ENCODE peak calls at places on chromosomes 2 and 18, in ten cellular contexts. K is mucosa of descending colon, W is lung microvascular endothelial cell, S is OCI-LY7, O is kidney tubule cell, A is GM18507, Y is uterus, H is HS-27A, P is NCI-H187, N is left cardiac atrium. U is an unnamed sample.

GRCh38 chr2:48205137-48205798 is 299.0 kb upstream of the FBXO11 start:
- DNase-seq in P (no peak), K (no peak), Y (no peak), A (no peak), O (no peak), W (no peak), S (no peak), H (no peak), N (no peak), U (no peak)

GRCh38 chr2:224433442-224433841 is 31.5 kb upstream of the FAM124B start:
- DNase-seq in W (no peak), H (no peak), P (no peak), N (no peak), K (no peak), A (no peak), S (no peak), Y (no peak), O (no peak), U (no peak)

GRCh38 chr2:71389379-71390072 is 57.9 kb downstream of the ZNF638 start:
- DNase-seq in H (no peak), K (no peak), Y (no peak), P (no peak), N (no peak), S (no peak), O (no peak), W (no peak), A (no peak), U (no peak)

GRCh38 chr2:68345129-68345875 is 19.8 kb upstream of the PLEK start:
- DNase-seq in Y (no peak), H (no peak), O (no peak), K (no peak), P (no peak), S (no peak), W (no peak), A (no peak), N (no peak), U (peak)

GRCh38 chr2:47566207-47566858 is 163.4 kb downstream of the MSH2 start:
- DNase-seq in S (no peak), Y (no peak), H (no peak), K (no peak), P (no peak), N (no peak), A (no peak), W (no peak), O (no peak), U (no peak)

GRCh38 chr2:241443486-241444223 is 64.7 kb downstream of the STK25 start:
- DNase-seq in O (peak), W (no peak), P (peak), N (peak), H (no peak), S (peak), Y (no peak), A (peak), K (peak), U (no peak)

GRCh38 chr18:11807233-11807632 is 44.0 kb upstream of the CHMP1B start:
- DNase-seq in W (no peak), S (no peak), H (no peak), O (peak), A (no peak), N (no peak), P (no peak), K (no peak), Y (no peak), U (no peak)

GRCh38 chr2:44598731-44599529 is 237.2 kb downstream of the CAMKMT start:
- DNase-seq in H (no peak), P (no peak), S (no peak), Y (no peak), N (no peak), W (no peak), O (no peak), A (no peak), K (no peak), U (peak)

GRCh38 chr2:167932123-167932693 is 315.2 kb downstream of the STK39 start:
- DNase-seq in N (no peak), A (no peak), W (no peak), O (no peak), Y (no peak), P (no peak), H (no peak), K (no peak), S (no peak), U (no peak)

GRCh38 chr2:156165742-156166141 is 166.8 kb downstream of the NR4A2 start:
- DNase-seq in K (no peak), A (no peak), P (no peak), S (no peak), W (no peak), Y (no peak), O (no peak), H (no peak), N (no peak), U (no peak)

GRCh38 chr2:43127208-43127940 is 99.0 kb downstream of the ZFP36L2 start:
- DNase-seq in K (peak), P (no peak), A (peak), H (no peak), N (peak), O (peak), W (peak), Y (peak), S (peak), U (no peak)

U was measured in SK-N-DZ.